ENCODE peak calls at places on chromosome 13, in six cellular contexts. A is aorta; T is mammary epithelial cell; S is CD8-positive, alpha-beta memory T cell; K is uterus; E is IMR-90. R is an unnamed sample. For H3K27me3, the result is how much of the 10 kb centered on the place peaks cover.

GRCh38 chr13:45063261-45063870 is 56.9 kb upstream of the GTF2F2 start:
- DNase-seq in A (no peak), S (no peak), T (peak), E (peak), K (no peak), R (no peak)

GRCh38 chr13:49296659-49297058 is 48.9 kb downstream of the CDADC1 start:
- DNase-seq in T (no peak), S (no peak), E (no peak), K (no peak), A (no peak), R (no peak)

GRCh38 chr13:94950303-94950702 is 238.0 kb upstream of the SOX21 start:
- DNase-seq in A (no peak), S (no peak), K (no peak), T (no peak), E (no peak), R (no peak)

GRCh38 chr13:93628136-93628535 is 401.5 kb downstream of the GPC6 start:
- DNase-seq in A (no peak), E (no peak), T (no peak), S (no peak), K (no peak), R (no peak)

GRCh38 chr13:91347996-91348905 is 764 bp downstream of the MIR17HG start:
- DNase-seq in K (peak), S (peak), A (peak), E (no peak), T (peak), R (no peak)

GRCh38 chr13:40777166-40777956 is 6.4 kb upstream of the MRPS31 start:
- DNase-seq in S (no peak), T (peak), E (peak), K (no peak), A (no peak), R (no peak)

GRCh38 chr13:95540848-95541247 is 11.7 kb upstream of the CLDN10 start:
- DNase-seq in T (no peak), A (no peak), S (no peak), K (no peak), E (no peak), R (no peak)

GRCh38 chr13:57925250-57925649 is 293.7 kb downstream of the PCDH17 start:
- DNase-seq in A (no peak), E (no peak), K (no peak), T (no peak), S (no peak), R (no peak)

GRCh38 chr13:50320297-50320862 is 305.1 kb downstream of the KCNRG start:
- DNase-seq in S (no peak), T (peak), A (no peak), K (no peak), E (peak), R (peak)

GRCh38 chr13:67366533-67366932 is 136.4 kb upstream of the PCDH9 start:
- DNase-seq in A (no peak), S (no peak), K (no peak), T (no peak), E (peak), R (no peak)

GRCh38 chr13:50842246-50842645 is 1.2 kb downstream of the DLEU7 start:
- DNase-seq in E (no peak), T (no peak), K (no peak), S (no peak), A (no peak), R (no peak)

GRCh38 chr13:38376551-38376950 is 26.9 kb downstream of the UFM1 start:
- DNase-seq in K (no peak), E (peak), S (no peak), T (no peak), A (no peak), R (no peak)

GRCh38 chr13:60267498-60268202 is 103.9 kb upstream of the DIAPH3 start:
- DNase-seq in K (no peak), S (peak), A (no peak), T (no peak), E (no peak), R (no peak)

GRCh38 chr13:48411281-48412099 is 1.4 kb downstream of the LPAR6 start:
- DNase-seq in T (no peak), K (no peak), E (peak), A (no peak), S (no peak), R (no peak)

GRCh38 chr13:21063031-21063430 is 1.6 kb upstream of the LATS2 start:
- DNase-seq in K (no peak), A (no peak), T (no peak), S (no peak), E (no peak), R (no peak)

GRCh38 chr13:46386426-46386995 is 541 bp downstream of the RUBCNL start:
- DNase-seq in S (no peak), A (no peak), E (no peak), K (no peak), T (no peak), R (no peak)

GRCh38 chr13:110492299-110493160 is 69.0 kb downstream of the RAB20 start:
- DNase-seq in E (no peak), K (no peak), S (no peak), T (no peak), A (peak), R (no peak)

GRCh38 chr13:77544365-77544764 is 8.9 kb downstream of the SCEL start:
- DNase-seq in E (no peak), A (peak), K (peak), T (no peak), S (no peak), R (no peak)

GRCh38 chr13:100547805-100548204 is 40.8 kb downstream of the GGACT start:
- DNase-seq in S (no peak), A (no peak), E (no peak), T (peak), K (no peak), R (no peak)

GRCh38 chr13:99970761-99971575 is 599 bp downstream of the ZIC5 start:
- DNase-seq in E (no peak), K (no peak), T (no peak), S (no peak), A (no peak), R (no peak)

GRCh38 chr13:94122300-94122699 is 357.2 kb downstream of the DCT start:
- DNase-seq in A (no peak), S (no peak), K (no peak), T (peak), E (no peak), R (no peak)

GRCh38 chr13:50584856-50585580 is 258.5 kb downstream of the DLEU7 start:
- DNase-seq in A (no peak), S (no peak), T (no peak), K (no peak), E (no peak), R (no peak)

GRCh38 chr13:93680329-93680728 is 453.7 kb downstream of the GPC6 start:
- DNase-seq in A (no peak), S (no peak), E (no peak), K (no peak), T (no peak), R (no peak)

GRCh38 chr13:109500146-109500773 is 286.1 kb downstream of the IRS2 start:
- DNase-seq in S (no peak), A (no peak), E (peak), T (no peak), K (no peak), R (no peak)

GRCh38 chr13:24626449-24626848 is 53.8 kb upstream of the ATP12A start:
- DNase-seq in K (no peak), T (no peak), S (no peak), E (no peak), A (no peak), R (no peak)

GRCh38 chr13:91135949-91136348 is 211.5 kb upstream of the MIR17HG start:
- DNase-seq in S (no peak), A (no peak), T (no peak), K (no peak), E (no peak), R (no peak)

GRCh38 chr13:113951246-113951999 is 22.5 kb downstream of the C13orf46 start:
- DNase-seq in A (peak), S (peak), T (peak), E (peak), K (peak), R (no peak)

GRCh38 chr13:113953561-113953960 is 20.3 kb downstream of the C13orf46 start:
- DNase-seq in E (no peak), T (no peak), S (no peak), K (no peak), A (peak), R (no peak)

GRCh38 chr13:113952151-113952982 is 21.5 kb downstream of the C13orf46 start:
- DNase-seq in S (no peak), A (peak), T (no peak), K (no peak), E (no peak), R (no peak)

GRCh38 chr13:113954046-113954841 is 19.6 kb downstream of the C13orf46 start:
- DNase-seq in E (no peak), K (no peak), S (no peak), T (no peak), A (peak), R (no peak)

GRCh38 chr13:113952983-113953520 is 20.8 kb downstream of the C13orf46 start:
- DNase-seq in T (no peak), A (peak), K (no peak), S (no peak), E (no peak), R (no peak)
- H3K4me3 ChIP-seq in T (no peak), A (no peak), K (no peak), S (no peak), E (no peak), R (no peak)

GRCh38 chr13:43154839-43155238 is 131.5 kb downstream of the DNAJC15 start:
- DNase-seq in E (no peak), K (no peak), S (no peak), T (no peak), A (no peak), R (no peak)

GRCh38 chr13:43157796-43158195 is 134.4 kb downstream of the DNAJC15 start:
- DNase-seq in A (no peak), S (no peak), E (no peak), T (no peak), K (no peak), R (no peak)

GRCh38 chr13:43153436-43154082 is 130.2 kb downstream of the DNAJC15 start:
- DNase-seq in A (no peak), E (peak), S (no peak), T (peak), K (no peak), R (peak)

GRCh38 chr13:43156916-43157315 is 133.5 kb downstream of the DNAJC15 start:
- DNase-seq in E (no peak), K (no peak), S (no peak), A (no peak), T (no peak), R (no peak)

DNA sequence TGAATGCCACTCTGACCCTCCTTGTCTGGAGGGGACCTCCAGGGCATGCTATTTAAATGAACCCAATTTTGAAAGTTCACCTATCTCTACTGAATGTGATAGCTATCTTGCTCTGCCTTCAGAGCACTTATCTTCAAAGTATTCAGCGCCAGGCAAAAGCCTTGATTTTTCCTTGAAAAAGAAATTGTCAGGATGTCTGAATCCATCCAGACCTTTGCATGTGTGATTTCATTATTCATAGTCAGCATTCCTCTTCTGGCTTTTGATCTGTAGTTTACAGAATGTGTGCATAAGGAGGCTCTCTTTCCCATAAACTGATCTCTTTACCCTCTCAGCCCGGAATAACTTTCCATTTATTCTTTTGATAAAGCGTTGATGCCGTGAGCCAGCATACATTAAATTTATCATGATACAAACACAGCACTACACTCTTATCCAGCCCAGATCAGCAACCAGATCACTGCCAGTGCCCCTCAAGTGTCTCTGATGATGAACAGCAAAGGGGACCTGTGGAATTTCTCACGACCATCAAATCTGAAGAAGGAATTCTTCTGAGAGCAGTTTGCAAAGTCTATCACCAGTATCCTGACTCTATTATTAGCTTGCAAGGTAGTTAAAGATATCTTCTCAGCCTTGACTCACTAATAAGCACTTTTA is 130.8 kb downstream of the DNAJC15 start:
- DNase-seq in E (no peak), S (no peak), T (no peak), K (no peak), A (no peak), R (no peak)
- H3K27ac ChIP-seq in E (no peak), S (no peak), T (peak), K (no peak), A (no peak), R (no peak)

DNA sequence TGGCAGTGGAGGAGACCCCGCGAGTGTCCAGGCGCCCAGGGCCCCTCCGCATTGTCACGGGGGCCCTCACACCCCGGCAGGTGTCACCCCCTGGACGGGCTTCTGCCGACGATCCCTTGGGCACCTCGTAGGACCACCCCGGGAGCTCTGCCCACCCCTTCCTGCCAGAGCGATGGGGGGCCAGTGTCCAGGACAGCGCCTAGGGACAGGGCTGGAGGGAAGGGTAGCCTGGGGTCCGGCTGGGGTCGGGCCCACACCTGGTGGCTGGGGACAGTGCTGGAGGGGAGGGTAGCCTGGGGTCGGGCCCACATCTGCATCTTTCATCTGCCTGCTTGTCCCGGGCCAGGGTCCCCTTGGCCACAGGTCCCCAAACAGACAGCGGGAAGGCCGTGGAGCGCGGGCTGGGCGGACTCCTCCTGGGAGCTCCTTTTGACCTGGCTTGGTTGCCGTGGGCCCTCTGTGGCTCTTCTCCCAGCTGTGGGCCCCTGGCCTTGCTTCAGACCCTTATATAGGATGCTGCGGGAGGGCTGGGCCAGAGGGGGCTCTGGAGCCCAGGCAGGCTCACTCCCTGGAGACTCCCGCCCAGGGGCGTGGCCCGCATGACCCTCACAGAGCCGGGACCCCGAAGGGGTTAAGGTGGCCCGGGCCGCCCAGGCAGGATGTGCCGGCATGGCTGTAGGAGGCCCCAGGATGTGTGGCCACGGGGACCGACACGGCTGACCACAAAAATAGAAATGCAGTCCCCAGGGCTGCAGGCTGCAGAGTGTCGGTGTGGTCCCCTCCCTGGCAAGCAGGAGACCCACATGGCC is 74.1 kb upstream of the MCF2L start:
- DNase-seq in E (no peak), A (peak), K (no peak), S (no peak), T (no peak), R (no peak)
- H3K27me3 ChIP-seq in E (half or more), A (under half), K (under half), S (under half), T (under half), R (half or more)

GRCh38 chr13:30305456-30305855 is 1.9 kb downstream of the KATNAL1 start:
- DNase-seq in T (no peak), K (no peak), E (no peak), A (no peak), S (no peak), R (no peak)
- H3K4me3 ChIP-seq in T (peak), K (no peak), E (peak), A (no peak), S (no peak), R (peak)

GRCh38 chr13:26485786-26486185 is 71.7 kb upstream of the WASF3 start:
- DNase-seq in K (peak), S (no peak), E (no peak), T (no peak), A (no peak), R (no peak)
- H3K27ac ChIP-seq in K (peak), S (no peak), E (no peak), T (no peak), A (no peak), R (no peak)

GRCh38 chr13:29423050-29423449 is 172.4 kb downstream of the SLC7A1 start:
- DNase-seq in T (no peak), K (no peak), E (no peak), A (no peak), S (no peak), R (no peak)

GRCh38 chr13:29428992-29429315 is 166.5 kb downstream of the SLC7A1 start:
- DNase-seq in K (no peak), T (no peak), E (no peak), S (no peak), A (no peak), R (no peak)

GRCh38 chr13:29429496-29429895 is 166.0 kb downstream of the SLC7A1 start:
- DNase-seq in T (no peak), S (no peak), A (no peak), K (no peak), E (no peak), R (no peak)

GRCh38 chr13:29428310-29428991 is 167.0 kb downstream of the SLC7A1 start:
- DNase-seq in K (peak), E (no peak), T (peak), S (no peak), A (peak), R (no peak)

GRCh38 chr13:29427937-29428309 is 167.6 kb downstream of the SLC7A1 start:
- DNase-seq in E (no peak), A (no peak), T (no peak), K (no peak), S (no peak), R (no peak)
- H3K27me3 ChIP-seq in E (under half), A (under half), T (under half), K (under half), S (under half), R (under half)

GRCh38 chr13:35766663-35767062 is 290.2 kb upstream of the MAB21L1 start:
- DNase-seq in T (no peak), S (no peak), K (no peak), A (no peak), E (no peak), R (no peak)
- H3K4me3 ChIP-seq in T (no peak), S (no peak), K (no peak), A (no peak), E (no peak), R (no peak)

GRCh38 chr13:41780736-41781708 is 179.9 kb downstream of the VWA8 start:
- DNase-seq in E (peak), K (no peak), T (peak), A (no peak), S (no peak), R (peak)

GRCh38 chr13:41785402-41786142 is 175.3 kb downstream of the VWA8 start:
- DNase-seq in S (no peak), T (no peak), A (no peak), K (no peak), E (no peak), R (no peak)

GRCh38 chr13:41782086-41782485 is 178.8 kb downstream of the VWA8 start:
- DNase-seq in S (no peak), A (no peak), E (no peak), T (no peak), K (no peak), R (no peak)
- H3K27ac ChIP-seq in S (no peak), A (no peak), E (no peak), T (no peak), K (no peak), R (no peak)

GRCh38 chr13:111873676-111874178 is 193.2 kb upstream of the SOX1 start:
- DNase-seq in T (no peak), E (no peak), K (no peak), S (no peak), A (no peak), R (no peak)
- H3K27me3 ChIP-seq in T (under half), E (under half), K (under half), S (under half), A (under half), R (under half)

R was measured in AG04450.